ENCODE peak calls at places on chromosome 4, in nine cellular contexts. X, N, T, K, P, B, I, Y and U are unnamed samples.
A peak's percentile ranks its signal among the peaks of the same experiment; 100 is the strongest.

GRCh38 chr4:52957791-52958190 is 95.7 kb downstream of the RASL11B start:
- DNase-seq in P (no peak), X (no peak), Y (no peak), K (no peak), B (no peak), N (no peak), I (no peak), T (no peak), U (no peak)

GRCh38 chr4:7075962-7076693 is 8.3 kb upstream of the GRPEL1 start:
- DNase-seq in K (no peak), N (no peak), B (no peak), T (no peak), X (no peak), P (no peak), Y (no peak), I (peak; percentile 47), U (no peak)

GRCh38 chr4:26885912-26886274 is 25.3 kb downstream of the STIM2 start:
- DNase-seq in I (no peak), P (no peak), X (no peak), N (no peak), K (no peak), T (no peak), B (no peak), Y (peak; percentile 59), U (no peak)

GRCh38 chr4:147547314-147548056 is 66.6 kb downstream of the EDNRA start:
- DNase-seq in K (no peak), X (no peak), P (no peak), Y (no peak), B (no peak), I (no peak), N (no peak), T (no peak), U (no peak)

GRCh38 chr4:169315530-169316306 is 45.0 kb upstream of the SH3RF1 start:
- DNase-seq in P (no peak), Y (no peak), X (no peak), T (no peak), B (no peak), N (peak; percentile 13), I (no peak), K (peak; percentile 30), U (no peak)

GRCh38 chr4:78878031-78878430 is 61.2 kb downstream of the PAQR3 start:
- DNase-seq in Y (no peak), P (no peak), N (no peak), X (no peak), I (no peak), B (no peak), T (no peak), K (no peak), U (no peak)

GRCh38 chr4:38049545-38050170 is 89.5 kb downstream of the PTTG2 start:
- DNase-seq in Y (no peak), K (no peak), P (no peak), X (no peak), I (no peak), B (no peak), T (no peak), N (no peak), U (no peak)

GRCh38 chr4:79042079-79042674 is 102.9 kb upstream of the PAQR3 start:
- DNase-seq in P (no peak), I (peak; percentile 46), Y (no peak), X (peak; percentile 13), T (no peak), B (no peak), N (no peak), K (peak; percentile 32), U (no peak)

GRCh38 chr4:143743591-143743990 is 43.1 kb upstream of the FREM3 start:
- DNase-seq in P (no peak), N (no peak), K (peak; percentile 50), B (no peak), T (no peak), I (no peak), X (no peak), Y (no peak), U (no peak)

GRCh38 chr4:38757945-38758344 is 24.8 kb downstream of the TLR10 start:
- DNase-seq in T (no peak), X (peak; percentile 61), I (no peak), K (no peak), B (no peak), P (peak; percentile 33), Y (no peak), N (peak; percentile 26), U (no peak)

GRCh38 chr4:152894673-152895072 is 41.5 kb upstream of the FHDC1 start:
- DNase-seq in K (no peak), B (no peak), P (no peak), I (no peak), N (no peak), X (peak; percentile 4), Y (no peak), T (no peak), U (peak; percentile 21)

GRCh38 chr4:99180367-99181169 is 36.5 kb upstream of the ADH4 start:
- DNase-seq in P (no peak), K (no peak), X (no peak), N (no peak), I (no peak), B (no peak), Y (no peak), T (no peak), U (no peak)

GRCh38 chr4:148632476-148632875 is 190.3 kb upstream of the NR3C2 start:
- DNase-seq in N (no peak), Y (no peak), K (no peak), T (no peak), X (no peak), I (no peak), P (no peak), B (no peak), U (no peak)

GRCh38 chr4:112144546-112145325 is 518 bp upstream of the FAM241A start:
- DNase-seq in Y (no peak), N (no peak), T (no peak), I (no peak), K (no peak), P (no peak), B (peak; percentile 28), X (no peak), U (no peak)

GRCh38 chr4:92100980-92101379 is 202.8 kb upstream of the GRID2 start:
- DNase-seq in N (no peak), T (no peak), I (peak; percentile 27), P (no peak), K (no peak), B (no peak), X (no peak), Y (no peak), U (no peak)

GRCh38 chr4:148310756-148311155 is 131.5 kb downstream of the NR3C2 start:
- DNase-seq in I (no peak), T (no peak), P (no peak), X (no peak), K (no peak), Y (no peak), B (no peak), N (no peak), U (no peak)

GRCh38 chr4:14117575-14118228 is 490.2 kb upstream of the BOD1L1 start:
- DNase-seq in I (no peak), P (no peak), Y (no peak), B (no peak), N (no peak), X (no peak), T (no peak), K (no peak), U (no peak)

GRCh38 chr4:1789552-1789951 is 3.5 kb upstream of the FGFR3 start:
- DNase-seq in T (no peak), N (no peak), I (no peak), Y (no peak), B (no peak), K (no peak), X (no peak), P (no peak), U (no peak)
- TF ChIP-seq POLR2AphosphoS5 in T (no peak), N (no peak), I (no peak), Y (no peak), B (no peak), K (no peak), X (no peak), P (no peak), U (no peak)

DNA sequence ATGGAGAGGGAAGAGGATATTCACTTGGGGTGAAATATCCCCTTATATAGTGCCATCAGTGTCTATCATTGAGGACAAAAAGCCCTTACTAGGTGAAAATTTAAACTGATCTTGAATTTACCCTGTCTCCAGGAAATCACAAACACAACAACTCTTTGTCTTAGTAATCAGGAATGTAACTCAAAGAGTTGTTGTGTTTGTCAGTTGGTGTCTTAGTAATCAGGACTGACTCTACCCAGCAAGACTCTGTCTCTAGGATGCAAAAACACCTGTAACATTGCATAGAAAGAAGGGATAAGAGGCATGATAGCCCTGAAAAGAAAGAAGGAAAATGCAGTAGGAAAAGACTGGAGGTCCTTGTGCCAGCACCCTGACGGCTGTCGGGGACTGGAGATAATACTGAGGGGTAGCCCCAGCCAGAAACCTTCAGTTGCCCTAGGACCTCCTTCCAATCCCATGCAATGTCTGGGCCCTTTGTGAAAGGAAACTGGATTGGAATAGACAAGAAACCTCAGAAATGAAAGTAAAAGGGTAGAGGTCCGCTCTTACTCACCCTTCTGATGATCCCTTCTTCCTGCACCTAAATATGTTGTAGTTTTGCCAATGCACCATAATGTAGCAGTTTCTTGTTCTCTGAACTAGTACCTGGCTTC is 45.3 kb downstream of the HMGB2 start:
- DNase-seq in Y (no peak), B (no peak), X (no peak), P (no peak), T (no peak), N (no peak), K (no peak), I (no peak), U (no peak)
- H3K4me3 ChIP-seq in Y (no peak overlapping the region), B (no peak overlapping the region), X (no peak overlapping the region), P (no peak overlapping the region), T (no peak overlapping the region), N (no peak overlapping the region), K (no peak overlapping the region), I (no peak overlapping the region), U (peak overlapping the region; percentile 42)

GRCh38 chr4:127120706-127121105 is 512.1 kb upstream of the INTU start:
- DNase-seq in N (no peak), T (no peak), B (no peak), K (no peak), Y (no peak), X (no peak), P (no peak), I (no peak), U (no peak)

GRCh38 chr4:127126718-127127117 is 506.0 kb upstream of the INTU start:
- DNase-seq in N (no peak), P (no peak), T (no peak), B (no peak), Y (no peak), K (no peak), I (no peak), X (no peak), U (no peak)

DNA sequence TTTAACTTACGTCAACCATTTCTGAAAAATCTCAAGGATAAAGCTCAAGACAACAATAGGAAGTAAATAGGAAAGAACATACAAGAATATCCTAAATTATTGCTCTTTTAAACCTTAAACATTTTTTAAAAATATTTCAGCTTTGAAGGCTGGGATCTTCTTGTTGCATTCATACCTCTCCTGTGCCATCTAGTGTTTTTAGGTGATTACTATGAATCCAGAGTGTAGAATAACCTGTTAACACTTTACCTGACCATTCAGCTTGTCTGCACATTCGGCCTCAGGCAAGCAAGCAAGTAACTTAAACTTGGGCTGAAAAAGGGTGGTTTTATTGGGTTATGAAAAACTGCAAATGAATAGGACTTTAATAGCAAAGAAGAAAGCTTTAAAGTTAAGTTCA is 507.8 kb upstream of the INTU start:
- DNase-seq in I (no peak), B (no peak), N (no peak), Y (no peak), T (no peak), K (no peak), X (no peak), P (no peak), U (no peak)
- TF ChIP-seq CTCF in I (peak; percentile 30), B (no peak), N (no peak), Y (no peak), T (no peak), K (no peak), X (peak; percentile 17), P (no peak), U (no peak)

GRCh38 chr4:8095956-8096689 is 62.5 kb downstream of the ABLIM2 start:
- DNase-seq in B (no peak), X (no peak), K (no peak), N (no peak), T (no peak), I (no peak), P (no peak), Y (no peak), U (no peak)
- TF ChIP-seq POLR2AphosphoS5 in B (no peak), X (no peak), K (no peak), N (no peak), T (no peak), I (no peak), P (no peak), Y (peak; percentile 39), U (no peak)